ENCODE peak calls at places on chromosomes 13 and 19, in four cellular contexts. One of them, this sample, is unnamed.

GRCh38 chr19:11091343-11092153 is 2.3 kb downstream of the LDLR start:
- DNase-seq in AG10803: peak; percentile 96
- DNase-seq in psoas muscle: peak; percentile 59
- DNase-seq in OCI-LY7: no peak
- DNase-seq in this sample: no peak

GRCh38 chr13:74201530-74201929 is 67.3 kb upstream of the KLF12 start:
- DNase-seq in AG10803: peak; percentile 25
- DNase-seq in psoas muscle: no peak
- DNase-seq in OCI-LY7: no peak
- DNase-seq in this sample: no peak

GRCh38 chr13:26295812-26296211 is 41.9 kb downstream of the CDK8 start:
- DNase-seq in AG10803: no peak
- DNase-seq in psoas muscle: no peak
- DNase-seq in OCI-LY7: no peak
- DNase-seq in this sample: no peak

GRCh38 chr13:39159393-39159792 is 121.1 kb downstream of the NHLRC3 start:
- DNase-seq in AG10803: no peak
- DNase-seq in psoas muscle: no peak
- DNase-seq in OCI-LY7: no peak
- DNase-seq in this sample: no peak

GRCh38 chr13:65445340-65445739 is 1784.8 kb downstream of the PCDH9 start:
- DNase-seq in AG10803: no peak
- DNase-seq in psoas muscle: no peak
- DNase-seq in OCI-LY7: no peak
- DNase-seq in this sample: no peak

GRCh38 chr13:73849292-73849691 is 284.9 kb downstream of the KLF12 start:
- DNase-seq in AG10803: peak; percentile 59
- DNase-seq in psoas muscle: no peak
- DNase-seq in OCI-LY7: peak; percentile 44
- DNase-seq in this sample: no peak

GRCh38 chr19:3964256-3965194 is 6.4 kb downstream of the DAPK3 start:
- DNase-seq in AG10803: no peak
- DNase-seq in psoas muscle: no peak
- DNase-seq in OCI-LY7: no peak
- DNase-seq in this sample: no peak

GRCh38 chr13:87677334-87678234 is 6.4 kb downstream of the SLITRK5 start:
- DNase-seq in AG10803: no peak
- DNase-seq in psoas muscle: no peak
- DNase-seq in OCI-LY7: peak; percentile 94
- DNase-seq in this sample: peak; percentile 22

GRCh38 chr13:67042556-67042955 is 187.6 kb downstream of the PCDH9 start:
- DNase-seq in AG10803: no peak
- DNase-seq in psoas muscle: no peak
- DNase-seq in OCI-LY7: no peak
- DNase-seq in this sample: no peak

GRCh38 chr19:15125232-15126067 is 18.2 kb downstream of the SYDE1 start:
- DNase-seq in AG10803: peak; percentile 95
- DNase-seq in psoas muscle: peak; percentile 99
- DNase-seq in OCI-LY7: peak; percentile 99
- DNase-seq in this sample: peak; percentile 99

GRCh38 chr19:24074720-24075119 is 12.3 kb upstream of the ZNF254 start:
- DNase-seq in AG10803: peak; percentile 64
- DNase-seq in psoas muscle: no peak
- DNase-seq in OCI-LY7: no peak
- DNase-seq in this sample: no peak

GRCh38 chr13:97030705-97031452 is 36.6 kb upstream of the OXGR1 start:
- DNase-seq in AG10803: peak; percentile 54
- DNase-seq in psoas muscle: no peak
- DNase-seq in OCI-LY7: no peak
- DNase-seq in this sample: peak; percentile 40

GRCh38 chr13:67977081-67977480 is 746.9 kb upstream of the PCDH9 start:
- DNase-seq in AG10803: no peak
- DNase-seq in psoas muscle: no peak
- DNase-seq in OCI-LY7: no peak
- DNase-seq in this sample: no peak

GRCh38 chr19:4955274-4955673 is 13.6 kb upstream of the KDM4B start:
- DNase-seq in AG10803: no peak
- DNase-seq in psoas muscle: no peak
- DNase-seq in OCI-LY7: no peak
- DNase-seq in this sample: no peak

GRCh38 chr19:5978606-5979552 is 939 bp upstream of the RANBP3 start:
- DNase-seq in AG10803: no peak
- DNase-seq in psoas muscle: no peak
- DNase-seq in OCI-LY7: peak; percentile 29
- DNase-seq in this sample: no peak

GRCh38 chr19:456547-457110 is 4.2 kb downstream of the SHC2 start:
- DNase-seq in AG10803: no peak
- DNase-seq in psoas muscle: peak; percentile 18
- DNase-seq in OCI-LY7: no peak
- DNase-seq in this sample: no peak

GRCh38 chr19:2663920-2664571 is 38.4 kb downstream of the GNG7 start:
- DNase-seq in AG10803: no peak
- DNase-seq in psoas muscle: no peak
- DNase-seq in OCI-LY7: peak; percentile 75
- DNase-seq in this sample: peak; percentile 82

GRCh38 chr19:13953021-13953531 is 767 bp downstream of the DCAF15 start:
- DNase-seq in AG10803: peak; percentile 74
- DNase-seq in psoas muscle: no peak
- DNase-seq in OCI-LY7: peak; percentile 23
- DNase-seq in this sample: no peak

GRCh38 chr13:36965767-36966166 is 33.4 kb downstream of the ALG5 start:
- DNase-seq in AG10803: peak; percentile 67
- DNase-seq in psoas muscle: no peak
- DNase-seq in OCI-LY7: no peak
- DNase-seq in this sample: no peak

GRCh38 chr13:51444922-51445321 is 7.9 kb downstream of the INTS6 start:
- DNase-seq in AG10803: peak; percentile 75
- DNase-seq in psoas muscle: no peak
- DNase-seq in OCI-LY7: no peak
- DNase-seq in this sample: no peak

GRCh38 chr19:54186351-54186750 is 3.0 kb downstream of the MBOAT7 start:
- DNase-seq in AG10803: no peak
- DNase-seq in psoas muscle: peak; percentile 23
- DNase-seq in OCI-LY7: no peak
- DNase-seq in this sample: no peak

GRCh38 chr19:10074153-10074552 is 12.0 kb upstream of the SHFL start:
- DNase-seq in AG10803: no peak
- DNase-seq in psoas muscle: no peak
- DNase-seq in OCI-LY7: peak; percentile 58
- DNase-seq in this sample: peak; percentile 51

GRCh38 chr19:7931221-7932061 is 5.5 kb upstream of the CTXN1 start:
- DNase-seq in AG10803: no peak
- DNase-seq in psoas muscle: no peak
- DNase-seq in OCI-LY7: no peak
- DNase-seq in this sample: no peak

GRCh38 chr19:1027953-1028902 is 1.8 kb downstream of the CNN2 start:
- DNase-seq in AG10803: peak; percentile 98
- DNase-seq in psoas muscle: peak; percentile 78
- DNase-seq in OCI-LY7: peak; percentile 82
- DNase-seq in this sample: peak; percentile 73

GRCh38 chr13:33637978-33638743 is 179.8 kb upstream of the RFC3 start:
- DNase-seq in AG10803: peak; percentile 70
- DNase-seq in psoas muscle: no peak
- DNase-seq in OCI-LY7: no peak
- DNase-seq in this sample: no peak

GRCh38 chr13:25329706-25330105 is 28.3 kb downstream of the NUP58 start:
- DNase-seq in AG10803: peak; percentile 42
- DNase-seq in psoas muscle: no peak
- DNase-seq in OCI-LY7: no peak
- DNase-seq in this sample: no peak

GRCh38 chr13:89726690-89727435 is 1620.6 kb upstream of the MIR17HG start:
- DNase-seq in AG10803: no peak
- DNase-seq in psoas muscle: no peak
- DNase-seq in OCI-LY7: no peak
- DNase-seq in this sample: no peak

GRCh38 chr13:111521030-111521429 is 200.6 kb downstream of the TEX29 start:
- DNase-seq in AG10803: no peak
- DNase-seq in psoas muscle: no peak
- DNase-seq in OCI-LY7: no peak
- DNase-seq in this sample: no peak

GRCh38 chr19:41940443-41941409 is 12.5 kb upstream of the ERFL start:
- DNase-seq in AG10803: no peak
- DNase-seq in psoas muscle: no peak
- DNase-seq in OCI-LY7: no peak
- DNase-seq in this sample: peak; percentile 59

GRCh38 chr13:99991013-99991805 is 9.6 kb downstream of the ZIC2 start:
- DNase-seq in AG10803: no peak
- DNase-seq in psoas muscle: no peak
- DNase-seq in OCI-LY7: no peak
- DNase-seq in this sample: no peak

GRCh38 chr13:23744315-23744714 is 144.9 kb downstream of the MIPEP start:
- DNase-seq in AG10803: no peak
- DNase-seq in psoas muscle: no peak
- DNase-seq in OCI-LY7: no peak
- DNase-seq in this sample: no peak

GRCh38 chr13:101473458-101473857 is 21.0 kb downstream of the ITGBL1 start:
- DNase-seq in AG10803: peak; percentile 82
- DNase-seq in psoas muscle: no peak
- DNase-seq in OCI-LY7: no peak
- DNase-seq in this sample: no peak

GRCh38 chr13:101481421-101481820 is 28.9 kb downstream of the ITGBL1 start:
- DNase-seq in AG10803: no peak
- DNase-seq in psoas muscle: no peak
- DNase-seq in OCI-LY7: no peak
- DNase-seq in this sample: no peak

GRCh38 chr13:101474419-101474957 is 22.0 kb downstream of the ITGBL1 start:
- DNase-seq in AG10803: peak; percentile 91
- DNase-seq in psoas muscle: no peak
- DNase-seq in OCI-LY7: no peak
- DNase-seq in this sample: no peak

GRCh38 chr13:101475536-101475935 is 23.1 kb downstream of the ITGBL1 start:
- DNase-seq in AG10803: no peak
- DNase-seq in psoas muscle: no peak
- DNase-seq in OCI-LY7: no peak
- DNase-seq in this sample: no peak
- TF ChIP-seq CTCF in AG10803: no peak
- TF ChIP-seq CTCF in psoas muscle: no peak
- TF ChIP-seq CTCF in OCI-LY7: no peak
- TF ChIP-seq CTCF in this sample: no peak

DNA sequence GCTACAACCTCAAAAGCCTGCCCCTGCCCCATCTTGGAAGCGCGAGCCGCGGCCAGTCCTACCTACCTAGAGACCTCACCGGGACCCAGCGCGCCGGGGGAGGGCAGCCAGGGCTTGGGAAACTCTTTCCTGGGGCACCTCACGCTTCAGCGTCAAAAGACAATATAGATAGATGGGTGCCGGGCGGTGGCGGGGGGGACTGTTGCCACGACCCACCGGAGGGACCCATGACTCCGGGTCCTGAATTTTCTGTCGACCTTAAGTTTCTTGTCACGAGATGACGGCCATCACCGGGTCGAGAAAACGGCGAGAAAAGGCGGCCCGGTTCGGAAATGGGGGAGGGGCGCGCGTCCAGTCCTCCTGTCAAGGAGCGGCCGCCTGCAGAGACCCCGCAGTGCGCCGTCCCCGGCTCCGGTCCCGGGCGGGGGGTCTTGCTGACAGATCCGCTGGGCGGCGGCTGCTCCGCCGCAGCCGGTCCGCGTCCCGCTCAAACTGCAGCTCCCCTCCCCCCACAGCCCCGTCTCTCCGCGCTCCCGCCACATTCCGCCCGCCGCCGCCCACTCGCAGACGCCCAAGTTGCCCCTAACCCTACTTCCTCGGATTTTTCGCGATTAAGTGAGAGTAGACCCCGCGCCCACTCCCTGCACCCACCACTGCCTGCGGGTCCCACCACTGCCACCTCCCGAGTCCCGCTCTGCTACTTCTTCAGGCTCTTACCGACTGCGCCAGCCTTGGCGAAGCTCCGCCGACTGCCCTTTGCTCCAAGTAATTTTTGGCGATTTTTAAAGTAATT is 66.1 kb downstream of the KCNRG start:
- DNase-seq in AG10803: no peak
- DNase-seq in psoas muscle: peak; percentile 69
- DNase-seq in OCI-LY7: peak; percentile 58
- DNase-seq in this sample: peak; percentile 44
- TF ChIP-seq CTCF in AG10803: peak; percentile 29
- TF ChIP-seq CTCF in psoas muscle: no peak
- TF ChIP-seq CTCF in OCI-LY7: peak; percentile 63
- TF ChIP-seq CTCF in this sample: no peak

GRCh38 chr13:98406475-98406874 is 170.4 kb downstream of the STK24 start:
- DNase-seq in AG10803: no peak
- DNase-seq in psoas muscle: no peak
- DNase-seq in OCI-LY7: no peak
- DNase-seq in this sample: no peak

GRCh38 chr13:98403076-98403475 is 173.8 kb downstream of the STK24 start:
- DNase-seq in AG10803: no peak
- DNase-seq in psoas muscle: no peak
- DNase-seq in OCI-LY7: no peak
- DNase-seq in this sample: no peak

GRCh38 chr13:98406971-98407370 is 169.9 kb downstream of the STK24 start:
- DNase-seq in AG10803: no peak
- DNase-seq in psoas muscle: no peak
- DNase-seq in OCI-LY7: no peak
- DNase-seq in this sample: no peak

GRCh38 chr13:98405690-98406344 is 171.1 kb downstream of the STK24 start:
- DNase-seq in AG10803: no peak
- DNase-seq in psoas muscle: no peak
- DNase-seq in OCI-LY7: no peak
- DNase-seq in this sample: no peak

DNA sequence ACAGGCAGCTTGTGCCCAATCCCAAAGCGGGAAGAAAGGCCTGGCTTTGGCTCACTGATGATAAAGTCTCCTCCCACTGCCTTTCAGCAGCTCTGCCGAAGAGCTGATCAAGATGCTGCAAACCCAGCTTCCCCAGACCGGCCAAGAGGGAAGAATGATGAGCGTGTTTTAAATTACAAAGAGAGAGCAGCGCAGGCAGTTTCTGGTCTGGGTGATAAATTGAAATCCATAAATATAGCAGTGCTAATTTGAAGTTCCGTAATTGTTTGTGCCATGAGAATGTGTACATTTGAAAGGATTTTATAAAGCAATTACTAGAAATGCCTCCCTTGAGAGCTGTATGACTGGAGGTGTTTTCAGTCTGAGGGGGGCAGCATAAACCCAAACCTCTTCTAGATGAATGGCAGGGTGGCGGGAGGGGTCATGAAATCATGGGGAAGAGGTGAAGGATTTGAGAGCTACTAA is 171.8 kb downstream of the STK24 start:
- DNase-seq in AG10803: peak; percentile 52
- DNase-seq in psoas muscle: no peak
- DNase-seq in OCI-LY7: no peak
- DNase-seq in this sample: no peak
- TF ChIP-seq CTCF in AG10803: no peak
- TF ChIP-seq CTCF in psoas muscle: no peak
- TF ChIP-seq CTCF in OCI-LY7: peak; percentile 23
- TF ChIP-seq CTCF in this sample: no peak

DNA sequence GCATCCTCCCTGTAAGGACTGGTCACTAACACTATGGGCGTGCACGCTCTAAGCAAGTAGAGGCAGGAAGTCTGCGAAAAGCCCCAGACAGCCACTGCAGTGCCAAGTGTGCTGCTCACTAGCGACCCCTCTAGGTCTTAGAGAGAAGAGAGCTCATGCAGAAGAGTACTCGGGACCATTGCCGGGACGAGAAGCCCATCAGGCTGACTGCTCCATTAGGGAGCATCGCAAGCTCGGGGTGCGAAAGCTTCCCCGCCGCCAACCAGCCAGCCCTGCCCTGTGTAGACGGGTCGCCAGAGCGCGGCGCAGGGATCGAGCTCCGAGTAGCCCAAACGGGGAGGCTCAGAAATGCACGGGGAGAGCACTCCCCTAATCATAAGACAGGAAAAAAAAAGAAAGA is 16.6 kb downstream of the POU4F1 start:
- DNase-seq in AG10803: no peak
- DNase-seq in psoas muscle: no peak
- DNase-seq in OCI-LY7: no peak
- DNase-seq in this sample: no peak
- TF ChIP-seq CTCF in AG10803: peak; percentile 12
- TF ChIP-seq CTCF in psoas muscle: no peak
- TF ChIP-seq CTCF in OCI-LY7: peak; percentile 53
- TF ChIP-seq CTCF in this sample: no peak